ENCODE peak calls at places on chromosomes 12 and 14, in four cellular contexts. E is OCI-LY7; Z is lower lobe of right lung; F is naive thymus-derived CD4-positive, alpha-beta T cell. D is an unnamed sample.

GRCh38 chr12:4505381-4505986 is 33.2 kb upstream of the RAD51AP1 start:
- DNase-seq in Z (no peak), E (no peak), F (no peak), D (no peak)

GRCh38 chr12:123059501-123059900 is 79.0 kb downstream of the ARL6IP4 start:
- DNase-seq in F (no peak), E (no peak), Z (no peak), D (no peak)

GRCh38 chr14:70831382-70831781 is 22.1 kb upstream of the MAP3K9 start:
- DNase-seq in F (no peak), Z (no peak), E (no peak), D (no peak)

GRCh38 chr14:54488646-54489317 is at the start of gene GMFB:
- DNase-seq in Z (peak; percentile 95), F (peak; percentile 86), E (peak; percentile 93), D (peak; percentile 83)

GRCh38 chr14:103854822-103855733 is 7.7 kb upstream of the PPP1R13B start:
- DNase-seq in E (no peak), Z (peak; percentile 77), F (no peak), D (no peak)

GRCh38 chr14:101476931-101477553 is 84.3 kb upstream of the DIO3 start:
- DNase-seq in F (no peak), E (peak; percentile 6), Z (peak; percentile 67), D (no peak)

GRCh38 chr12:24901975-24902461 is 46.9 kb downstream of the BCAT1 start:
- DNase-seq in F (no peak), Z (peak; percentile 54), E (no peak), D (no peak)

GRCh38 chr14:60512952-60513554 is 4.1 kb downstream of the SIX6 start:
- DNase-seq in Z (no peak), F (no peak), E (no peak), D (no peak)

GRCh38 chr14:54593860-54594259 is 26.9 kb downstream of the SAMD4A start:
- DNase-seq in E (no peak), F (no peak), Z (no peak), D (no peak)

GRCh38 chr12:103833891-103834290 is 7.1 kb downstream of the NT5DC3 start:
- DNase-seq in Z (no peak), E (no peak), F (no peak), D (no peak)

GRCh38 chr12:120961604-120962486 is 16.5 kb upstream of the HNF1A start:
- DNase-seq in F (no peak), E (no peak), Z (no peak), D (no peak)

GRCh38 chr12:76455582-76456345 is 103.8 kb downstream of the OSBPL8 start:
- DNase-seq in F (peak; percentile 31), E (peak; percentile 60), Z (no peak), D (no peak)

GRCh38 chr12:124550123-124551089 is 17.0 kb downstream of the NCOR2 start:
- DNase-seq in E (no peak), Z (no peak), F (no peak), D (no peak)

GRCh38 chr12:85663631-85664030 is 172.6 kb downstream of the RASSF9 start:
- DNase-seq in E (no peak), Z (no peak), F (no peak), D (no peak)

GRCh38 chr12:88633312-88633711 is 53.0 kb upstream of the KITLG start:
- DNase-seq in Z (no peak), F (no peak), E (no peak), D (no peak)

GRCh38 chr12:120979862-120980696 is 1.7 kb downstream of the HNF1A start:
- DNase-seq in F (no peak), E (no peak), Z (no peak), D (no peak)

GRCh38 chr14:100531152-100531551 is 56.1 kb downstream of the BEGAIN start:
- DNase-seq in F (no peak), E (no peak), Z (peak; percentile 24), D (peak; percentile 5)

GRCh38 chr14:98130691-98131090 is 1141.3 kb downstream of the BCL11B start:
- DNase-seq in F (no peak), E (no peak), Z (no peak), D (no peak)

GRCh38 chr14:64703393-64704144 is 655 bp upstream of the PLEKHG3 start:
- DNase-seq in E (no peak), Z (no peak), F (no peak), D (no peak)

GRCh38 chr14:89794096-89794495 is 160.4 kb downstream of the EFCAB11 start:
- DNase-seq in F (no peak), Z (no peak), E (no peak), D (no peak)

GRCh38 chr12:69239922-69240624 is 704 bp downstream of the CPSF6 start:
- DNase-seq in E (peak; percentile 71), Z (peak; percentile 71), F (peak; percentile 55), D (peak; percentile 34)

GRCh38 chr12:82867782-82868505 is 181.2 kb downstream of the TMTC2 start:
- DNase-seq in F (no peak), E (no peak), Z (no peak), D (no peak)

GRCh38 chr12:1473418-1473817 is 121.0 kb downstream of the FBXL14 start:
- DNase-seq in Z (no peak), E (no peak), F (peak; percentile 39), D (no peak)

DNA sequence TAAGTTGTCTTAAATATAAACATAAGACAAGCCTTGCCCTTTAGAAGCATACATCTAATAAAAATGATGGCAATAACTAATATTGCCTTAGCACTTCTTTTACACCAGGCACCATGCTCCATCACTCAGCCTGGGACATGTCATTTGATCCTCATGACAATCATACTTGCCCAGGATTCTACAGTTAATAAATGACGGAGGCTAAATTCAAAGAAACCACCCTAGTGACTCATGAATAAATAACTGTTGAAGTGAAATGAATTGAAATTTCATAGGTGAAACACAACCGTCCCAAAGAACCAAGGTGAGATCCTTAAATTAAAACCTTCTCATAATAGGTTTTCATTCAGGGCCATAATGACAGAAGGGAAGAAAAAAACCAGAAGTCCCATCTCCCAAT is 89.5 kb downstream of the GRIN2B start:
- DNase-seq in F (no peak), E (no peak), Z (no peak), D (no peak)
- H3K9me3 ChIP-seq in F (no peaks in the 10 kb centered on the region), E (no peaks in the 10 kb centered on the region), Z (no peaks in the 10 kb centered on the region), D (no peaks in the 10 kb centered on the region)

DNA sequence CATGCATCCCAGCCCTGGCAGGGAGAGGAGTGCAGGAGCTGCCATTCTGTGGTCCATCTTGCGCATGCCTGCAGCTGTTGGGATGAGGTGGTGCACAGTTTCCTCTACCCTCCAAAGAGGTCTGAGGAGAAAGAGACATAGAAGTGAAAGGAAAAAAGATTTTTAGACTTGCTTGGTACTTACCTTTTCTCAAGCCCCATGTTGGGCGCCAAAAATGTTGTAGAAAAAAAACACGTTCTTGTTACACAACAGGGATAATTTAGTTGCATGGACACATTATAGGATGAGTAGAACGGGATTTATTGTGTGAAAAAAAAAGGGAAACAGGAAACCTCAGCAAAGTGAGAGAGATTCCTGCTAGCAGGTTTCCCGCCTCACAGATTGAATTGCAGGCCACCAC is 244.4 kb upstream of the GARIN2 start:
- DNase-seq in Z (no peak), F (no peak), E (peak; percentile 24), D (no peak)
- H3K9me3 ChIP-seq in Z (peaks cover 77% of the 10 kb centered on the region), F (peaks cover 55% of the 10 kb centered on the region), E (peaks cover 25% of the 10 kb centered on the region), D (peaks cover 8% of the 10 kb centered on the region)

GRCh38 chr14:19754172-19754571 is 10.8 kb downstream of the OR4Q3 start:
- DNase-seq in E (no peak), Z (no peak), F (no peak), D (no peak)
- H3K9me3 ChIP-seq in E (peaks cover 6% of the 10 kb centered on the region), Z (no peaks in the 10 kb centered on the region), F (no peaks in the 10 kb centered on the region), D (no peaks in the 10 kb centered on the region)

GRCh38 chr12:43883311-43883710 is 47.4 kb downstream of the TMEM117 start:
- DNase-seq in F (no peak), E (no peak), Z (no peak), D (no peak)

GRCh38 chr12:43882578-43883178 is 46.8 kb downstream of the TMEM117 start:
- DNase-seq in F (peak; percentile 47), E (peak; percentile 56), Z (no peak), D (no peak)

GRCh38 chr12:43887397-43887796 is 51.5 kb downstream of the TMEM117 start:
- DNase-seq in E (no peak), Z (no peak), F (no peak), D (no peak)

GRCh38 chr12:43883748-43884147 is 47.9 kb downstream of the TMEM117 start:
- DNase-seq in Z (no peak), F (no peak), E (no peak), D (no peak)

GRCh38 chr12:43884683-43885410 is 49.0 kb downstream of the TMEM117 start:
- DNase-seq in F (no peak), Z (no peak), E (no peak), D (no peak)
- H3K9me3 ChIP-seq in F (no peaks in the 10 kb centered on the region), Z (no peaks in the 10 kb centered on the region), E (no peaks in the 10 kb centered on the region), D (no peaks in the 10 kb centered on the region)

GRCh38 chr12:132965796-132966195 is 9.7 kb upstream of the ZNF605 start:
- DNase-seq in Z (no peak), E (no peak), F (no peak), D (no peak)
- H3K9me3 ChIP-seq in Z (peaks cover 17% of the 10 kb centered on the region), E (peaks cover 4% of the 10 kb centered on the region), F (peaks cover 13% of the 10 kb centered on the region), D (no peaks in the 10 kb centered on the region)